ENCODE peak calls at places on chromosomes 7 and 10, in four cellular contexts. T is foreskin fibroblast, G is fibroblast of villous mesenchyme, W is mammary epithelial cell. K is an unnamed sample.

GRCh38 chr7:27897001-27897400 is 157.0 kb downstream of the TAX1BP1 start:
- DNase-seq in T (no peak), G (peak; percentile 63), W (no peak), K (no peak)

GRCh38 chr10:77264107-77264506 is 373.5 kb downstream of the KCNMA1 start:
- DNase-seq in T (no peak), G (no peak), W (no peak), K (no peak)

GRCh38 chr10:97810476-97810875 is 38.7 kb upstream of the SFRP5 start:
- DNase-seq in T (no peak), G (no peak), W (peak; percentile 47), K (no peak)

GRCh38 chr10:49508249-49508648 is 30.7 kb downstream of the ERCC6 start:
- DNase-seq in T (no peak), G (no peak), W (no peak), K (no peak)

GRCh38 chr10:84510121-84510520 is 181.7 kb downstream of the CCSER2 start:
- DNase-seq in T (peak; percentile 69), G (peak; percentile 51), W (peak; percentile 32), K (peak; percentile 46)

GRCh38 chr7:124989911-124990310 is 60.3 kb upstream of the POT1 start:
- DNase-seq in T (no peak), G (peak; percentile 50), W (no peak), K (no peak)

GRCh38 chr10:89207181-89207800 is at the start of gene CH25H:
- DNase-seq in T (peak; percentile 94), G (peak; percentile 65), W (peak; percentile 66), K (peak; percentile 82)

GRCh38 chr10:34540492-34540891 is 274.6 kb downstream of the PARD3 start:
- DNase-seq in T (no peak), G (no peak), W (no peak), K (no peak)

GRCh38 chr7:115136796-115137443 is 215.0 kb downstream of the MDFIC start:
- DNase-seq in T (no peak), G (no peak), W (peak; percentile 24), K (no peak)

GRCh38 chr10:29735628-29736324 is 101.0 kb upstream of the SVIL start:
- DNase-seq in T (peak; percentile 91), G (peak; percentile 75), W (peak; percentile 91), K (peak; percentile 42)

GRCh38 chr10:124532106-124532641 is 70.6 kb downstream of the LHPP start:
- DNase-seq in T (peak; percentile 40), G (no peak), W (peak; percentile 56), K (no peak)

GRCh38 chr10:100531761-100532160 is 2.1 kb upstream of the NDUFB8 start:
- DNase-seq in T (peak; percentile 14), G (no peak), W (no peak), K (no peak)

GRCh38 chr10:34520510-34520909 is 294.6 kb downstream of the PARD3 start:
- DNase-seq in T (no peak), G (no peak), W (no peak), K (no peak)

GRCh38 chr10:118958984-118959916 is 70.3 kb upstream of the NANOS1 start:
- DNase-seq in T (peak; percentile 91), G (peak; percentile 80), W (peak; percentile 57), K (peak; percentile 85)

GRCh38 chr7:20236790-20237189 is 19.6 kb upstream of the MACC1 start:
- DNase-seq in T (peak; percentile 21), G (no peak), W (peak; percentile 78), K (peak; percentile 77)

GRCh38 chr10:33862706-33863105 is 528.2 kb upstream of the NRP1 start:
- DNase-seq in T (no peak), G (no peak), W (no peak), K (no peak)

GRCh38 chr7:150753826-150754603 is 16.8 kb downstream of the GIMAP5 start:
- DNase-seq in T (no peak), G (no peak), W (peak; percentile 27), K (no peak)

GRCh38 chr10:128864554-128865300 is 602.3 kb upstream of the MGMT start:
- DNase-seq in T (no peak), G (no peak), W (no peak), K (no peak)

GRCh38 chr10:27558612-27559020 is 54.5 kb downstream of the RAB18 start:
- DNase-seq in T (peak; percentile 81), G (peak; percentile 66), W (peak; percentile 40), K (peak; percentile 74)

GRCh38 chr7:2109936-2110585 is 122.7 kb downstream of the MAD1L1 start:
- DNase-seq in T (peak; percentile 95), G (peak; percentile 87), W (peak; percentile 89), K (peak; percentile 80)

GRCh38 chr7:2106920-2107319 is 125.8 kb downstream of the MAD1L1 start:
- DNase-seq in T (peak; percentile 56), G (no peak), W (peak; percentile 93), K (peak; percentile 28)

GRCh38 chr7:2109251-2109935 is 123.4 kb downstream of the MAD1L1 start:
- DNase-seq in T (no peak), G (no peak), W (no peak), K (no peak)

GRCh38 chr7:2107386-2108085 is 125.2 kb downstream of the MAD1L1 start:
- DNase-seq in T (no peak), G (no peak), W (no peak), K (no peak)

DNA sequence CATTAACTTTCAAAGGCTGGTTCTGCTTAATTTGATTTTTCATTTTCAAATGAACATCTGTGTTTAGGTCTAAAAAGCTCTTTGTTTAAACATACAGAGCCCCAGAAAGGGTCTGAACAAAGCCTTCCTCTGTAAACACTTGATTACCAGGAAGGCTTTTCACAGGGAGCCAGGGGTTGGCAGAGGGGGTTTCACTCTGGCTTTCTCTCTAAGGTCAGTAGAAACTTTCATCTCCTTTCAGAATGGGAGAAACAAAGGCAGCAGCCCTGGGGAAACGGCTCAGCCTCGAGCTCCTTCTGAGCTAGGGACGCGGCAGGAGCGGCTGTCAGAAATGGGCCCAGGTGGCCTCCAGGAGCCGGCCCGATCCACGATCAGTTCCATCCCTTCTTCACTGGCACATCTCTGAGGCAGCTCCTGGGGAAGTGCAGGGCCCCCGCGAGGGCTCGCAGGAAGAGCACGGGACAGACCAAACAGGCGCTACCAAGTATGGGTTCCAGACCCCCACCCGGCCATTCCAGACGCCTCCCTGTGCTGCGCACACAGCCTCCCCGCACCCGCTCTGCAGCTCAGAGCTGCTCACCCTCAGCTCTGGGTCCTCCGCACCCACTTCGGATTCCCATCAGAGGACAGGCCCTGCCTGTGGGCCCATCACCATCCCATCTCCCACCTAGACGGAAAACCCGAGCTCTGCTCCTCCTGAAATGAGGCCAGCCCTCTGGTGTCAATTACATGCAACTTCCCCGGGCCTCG is 124.1 kb downstream of the MAD1L1 start:
- DNase-seq in T (no peak), G (no peak), W (no peak), K (no peak)
- H3K4me3 ChIP-seq in T (no peak overlapping the region), G (no peak overlapping the region), W (no peak overlapping the region), K (no peak overlapping the region)

DNA sequence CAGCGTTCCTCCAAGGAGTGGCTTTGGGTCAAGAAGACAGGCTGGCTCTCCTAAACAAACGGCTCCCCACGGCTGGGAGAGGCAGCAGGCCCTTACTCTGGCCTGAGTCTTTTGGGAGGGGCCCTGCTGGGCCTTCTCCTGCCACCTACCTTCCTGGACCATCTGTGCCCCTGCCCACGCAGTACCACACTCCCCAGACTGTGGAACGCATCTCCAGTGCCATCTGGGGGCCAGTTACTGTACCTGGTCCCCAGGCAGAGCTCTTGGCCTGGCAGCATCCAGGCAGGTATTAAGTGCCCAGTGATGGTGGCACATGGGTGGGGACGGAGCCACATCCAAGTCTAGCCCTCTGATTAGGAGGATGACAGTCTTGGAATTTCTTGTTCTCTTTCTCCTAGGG is 14.4 kb downstream of the ALKBH4 start:
- DNase-seq in T (peak; percentile 29), G (no peak), W (no peak), K (no peak)
- TF ChIP-seq CTCF in T (no peak), G (no peak), W (no peak), K (peak; percentile 6)

GRCh38 chr7:1571261-1571650 is 1.4 kb upstream of the PSMG3 start:
- DNase-seq in T (peak; percentile 61), G (peak; percentile 84), W (no peak), K (peak; percentile 83)
- H3K4me3 ChIP-seq in T (peak overlapping the region; percentile 93), G (peak overlapping the region; percentile 94), W (peak overlapping the region; percentile 84), K (peak overlapping the region; percentile 91)

DNA sequence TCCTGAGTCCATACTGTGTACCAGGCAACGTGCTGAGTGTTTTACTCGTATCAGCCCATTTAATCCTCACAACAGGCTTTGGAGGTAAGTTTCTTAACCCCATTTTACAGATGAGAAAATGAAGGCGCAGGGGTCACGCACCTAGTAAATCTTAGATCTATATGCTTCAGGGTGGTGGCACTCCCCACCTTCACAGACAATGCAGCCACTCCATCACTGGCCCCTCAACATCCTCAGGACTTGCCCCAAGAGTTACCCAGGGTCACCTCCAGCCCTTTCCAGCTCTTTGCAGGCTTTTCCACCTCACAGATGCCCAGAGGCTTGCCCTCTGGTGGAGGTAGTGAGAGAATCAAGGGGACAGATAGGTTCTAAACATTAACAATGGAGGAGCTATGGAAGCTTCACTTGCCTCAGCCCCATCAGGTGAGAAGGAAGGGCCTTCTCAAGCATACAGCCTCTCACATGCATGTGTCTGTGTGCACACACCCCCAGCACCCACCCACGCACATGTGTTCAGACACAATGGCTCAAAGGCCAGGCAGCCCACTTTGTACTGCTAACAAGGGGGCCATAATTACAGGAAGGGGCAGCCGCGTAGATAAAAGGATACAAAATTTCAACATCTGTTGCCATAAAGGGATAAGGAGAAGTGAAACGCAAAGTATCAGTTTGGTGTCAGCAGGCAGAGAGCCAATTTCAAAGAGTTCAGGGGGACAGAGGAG is 29.1 kb downstream of the DPCD start:
- DNase-seq in T (no peak), G (no peak), W (no peak), K (no peak)
- TF ChIP-seq CTCF in T (no peak), G (peak; percentile 13), W (no peak), K (no peak)

DNA sequence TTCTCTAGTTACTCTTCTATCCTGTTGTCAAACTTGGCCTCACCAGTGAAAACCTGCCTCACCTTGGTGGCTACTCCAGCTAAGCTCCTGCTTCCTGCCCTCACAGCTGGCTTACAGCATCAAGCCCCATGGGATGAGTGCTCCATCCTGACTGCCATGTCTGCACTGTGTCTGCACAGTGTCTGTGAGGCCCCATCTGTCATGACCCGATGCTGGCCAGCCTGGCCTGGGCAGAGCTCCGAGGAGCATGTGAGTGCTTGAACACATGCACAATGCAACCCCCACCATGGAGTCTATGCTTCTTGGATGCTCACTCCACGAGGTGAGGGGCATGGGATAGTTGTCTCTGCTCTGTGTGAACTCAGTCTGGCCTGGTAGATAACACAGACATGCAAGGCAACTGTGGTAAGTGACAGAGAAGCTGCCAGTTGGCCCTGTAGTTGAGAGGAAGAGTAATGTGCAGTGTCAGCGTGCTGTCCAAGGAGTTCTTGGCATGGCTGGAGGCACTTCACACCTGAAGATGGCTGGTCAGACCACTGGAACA is 207.1 kb upstream of the ZNF32 start:
- DNase-seq in T (no peak), G (peak; percentile 31), W (no peak), K (no peak)
- H3K4me3 ChIP-seq in T (no peak overlapping the region), G (no peak overlapping the region), W (no peak overlapping the region), K (no peak overlapping the region)